ENCODE peak calls at places on chromosomes 5 and 9, in six cellular contexts. K is naive B cell, B is NCI-H187 treated with DMSO at 0.1 percent for 48 hours, P is renal cortical epithelial cell, Z is left ventricle myocardium superior, C is heart left ventricle. G is an unnamed sample.

GRCh38 chr9:93127395-93127911 is 6.6 kb downstream of the NINJ1 start:
- DNase-seq in K (no peak), B (no peak), P (peak; percentile 41), Z (no peak), C (peak; percentile 40), G (no peak)

GRCh38 chr9:11618241-11618805 is 1005.5 kb upstream of the PTPRD start:
- DNase-seq in K (no peak), B (no peak), P (no peak), Z (no peak), C (no peak), G (no peak)

GRCh38 chr9:70868661-70869652 is 252.5 kb downstream of the TRPM3 start:
- DNase-seq in K (no peak), B (no peak), P (peak; percentile 73), Z (no peak), C (no peak), G (no peak)

GRCh38 chr5:10018670-10019069 is 231.0 kb downstream of the ATPSCKMT start:
- DNase-seq in K (no peak), B (no peak), P (peak; percentile 88), Z (no peak), C (no peak), G (no peak)

GRCh38 chr9:71781391-71781790 is 13.1 kb upstream of the CEMIP2 start:
- DNase-seq in K (no peak), B (no peak), P (no peak), Z (no peak), C (no peak), G (no peak)

GRCh38 chr9:122265265-122265900 is 701 bp downstream of the MRRF start:
- DNase-seq in K (peak; percentile 64), B (no peak), P (peak; percentile 57), Z (no peak), C (no peak), G (no peak)

GRCh38 chr9:115891929-115892328 is 261.7 kb upstream of the PAPPA start:
- DNase-seq in K (no peak), B (no peak), P (no peak), Z (no peak), C (no peak), G (no peak)

GRCh38 chr5:159240301-159240870 is 22.7 kb upstream of the UBLCP1 start:
- DNase-seq in K (no peak), B (no peak), P (peak; percentile 42), Z (no peak), C (no peak), G (no peak)

G was measured in activated T-helper 1 cell treated with Interleukin-2 at 50 U/mL for 16 hours.